ENCODE peak calls at places on chromosomes 7 and 10, in five cellular contexts. One of them, this sample, is unnamed.
A peak's percentile ranks its signal among the peaks of the same experiment; 100 is the strongest.

GRCh38 chr10:78995977-78996355 is 72.8 kb upstream of the ZMIZ1 start:
- DNase-seq in upper lobe of right lung: no peak
- DNase-seq in A549: no peak
- DNase-seq in hepatocyte: no peak
- DNase-seq in fibroblast of mammary gland: no peak
- DNase-seq in this sample: no peak

GRCh38 chr10:79070611-79071534 is 2.1 kb downstream of the ZMIZ1 start:
- DNase-seq in hepatocyte: peak; percentile 92
- DNase-seq in A549: peak; percentile 80
- DNase-seq in fibroblast of mammary gland: peak; percentile 89
- DNase-seq in upper lobe of right lung: peak; percentile 95
- DNase-seq in this sample: peak; percentile 51

GRCh38 chr7:149257146-149257545 is 4.8 kb upstream of the ZNF783 start:
- DNase-seq in A549: no peak
- DNase-seq in fibroblast of mammary gland: peak; percentile 76
- DNase-seq in upper lobe of right lung: no peak
- DNase-seq in hepatocyte: no peak
- DNase-seq in this sample: no peak

GRCh38 chr7:10704653-10705052 is 269.0 kb upstream of the PHF14 start:
- DNase-seq in fibroblast of mammary gland: no peak
- DNase-seq in hepatocyte: no peak
- DNase-seq in A549: no peak
- DNase-seq in upper lobe of right lung: no peak
- DNase-seq in this sample: no peak

GRCh38 chr10:112022196-112022595 is 161.4 kb downstream of the GPAM start:
- DNase-seq in upper lobe of right lung: no peak
- DNase-seq in hepatocyte: no peak
- DNase-seq in fibroblast of mammary gland: peak; percentile 21
- DNase-seq in A549: no peak
- DNase-seq in this sample: no peak

GRCh38 chr7:43721193-43721806 is 8.0 kb downstream of the COA1 start:
- DNase-seq in upper lobe of right lung: no peak
- DNase-seq in hepatocyte: peak; percentile 66
- DNase-seq in A549: peak; percentile 23
- DNase-seq in fibroblast of mammary gland: peak; percentile 75
- DNase-seq in this sample: no peak

GRCh38 chr10:8615118-8615517 is 560.6 kb downstream of the GATA3 start:
- DNase-seq in A549: no peak
- DNase-seq in fibroblast of mammary gland: no peak
- DNase-seq in hepatocyte: no peak
- DNase-seq in upper lobe of right lung: no peak
- DNase-seq in this sample: no peak

GRCh38 chr7:18495412-18496335 is at the start of gene HDAC9:
- DNase-seq in A549: no peak
- DNase-seq in hepatocyte: peak; percentile 6
- DNase-seq in upper lobe of right lung: no peak
- DNase-seq in fibroblast of mammary gland: peak; percentile 50
- DNase-seq in this sample: peak; percentile 25

GRCh38 chr7:114356133-114356532 is 58.5 kb upstream of the FOXP2 start:
- DNase-seq in hepatocyte: no peak
- DNase-seq in upper lobe of right lung: no peak
- DNase-seq in A549: no peak
- DNase-seq in fibroblast of mammary gland: peak; percentile 5
- DNase-seq in this sample: no peak

DNA sequence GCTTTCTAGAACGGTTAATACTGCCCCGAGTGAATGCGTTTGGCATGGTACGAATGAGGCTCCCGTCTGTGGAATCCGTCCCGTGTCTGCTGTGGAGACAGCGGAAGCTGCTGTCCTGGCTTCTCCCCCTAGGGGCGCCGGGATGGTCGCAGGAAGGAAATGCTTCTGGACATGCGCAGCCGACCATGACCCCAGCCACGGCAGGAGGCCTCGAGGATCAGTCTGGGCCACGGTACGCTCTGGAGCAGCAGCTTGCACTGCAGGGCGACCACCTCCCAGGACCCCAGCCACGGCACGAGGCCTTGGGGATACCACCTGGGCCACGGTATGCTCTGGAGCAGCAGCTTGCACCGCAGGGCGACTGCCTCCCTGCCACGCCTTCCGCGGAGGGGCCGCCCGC is 107.9 kb downstream of the CYTH3 start:
- DNase-seq in A549: peak; percentile 53
- DNase-seq in hepatocyte: no peak
- DNase-seq in fibroblast of mammary gland: no peak
- DNase-seq in upper lobe of right lung: peak; percentile 47
- DNase-seq in this sample: peak; percentile 52
- TF ChIP-seq CTCF in A549: no peak
- TF ChIP-seq CTCF in hepatocyte: no peak
- TF ChIP-seq CTCF in fibroblast of mammary gland: peak; percentile 8
- TF ChIP-seq CTCF in upper lobe of right lung: no peak
- TF ChIP-seq CTCF in this sample: peak; percentile 39

DNA sequence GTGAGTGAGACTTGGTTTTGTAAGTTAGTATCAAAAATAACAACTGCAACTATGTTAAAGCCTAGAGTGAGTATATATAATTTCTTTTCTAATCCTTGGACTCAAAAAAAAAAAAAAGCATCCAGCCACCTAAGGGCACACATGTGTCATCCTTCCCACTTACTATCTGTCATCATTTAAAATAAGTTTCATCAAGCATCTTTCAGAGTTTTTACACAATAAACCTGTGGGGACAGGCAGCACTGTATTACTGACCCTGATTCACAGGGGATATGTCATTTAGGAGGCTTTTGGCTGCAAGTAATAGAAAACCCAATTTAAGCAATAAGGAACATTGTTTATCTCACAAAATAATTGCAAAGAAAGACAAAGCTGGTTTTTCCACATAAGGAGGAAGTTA is 32.3 kb upstream of the OSBPL3 start:
- DNase-seq in upper lobe of right lung: no peak
- DNase-seq in fibroblast of mammary gland: peak; percentile 7
- DNase-seq in A549: no peak
- DNase-seq in hepatocyte: no peak
- DNase-seq in this sample: no peak
- TF ChIP-seq CTCF in upper lobe of right lung: no peak
- TF ChIP-seq CTCF in fibroblast of mammary gland: no peak
- TF ChIP-seq CTCF in A549: no peak
- TF ChIP-seq CTCF in hepatocyte: no peak
- TF ChIP-seq CTCF in this sample: no peak

DNA sequence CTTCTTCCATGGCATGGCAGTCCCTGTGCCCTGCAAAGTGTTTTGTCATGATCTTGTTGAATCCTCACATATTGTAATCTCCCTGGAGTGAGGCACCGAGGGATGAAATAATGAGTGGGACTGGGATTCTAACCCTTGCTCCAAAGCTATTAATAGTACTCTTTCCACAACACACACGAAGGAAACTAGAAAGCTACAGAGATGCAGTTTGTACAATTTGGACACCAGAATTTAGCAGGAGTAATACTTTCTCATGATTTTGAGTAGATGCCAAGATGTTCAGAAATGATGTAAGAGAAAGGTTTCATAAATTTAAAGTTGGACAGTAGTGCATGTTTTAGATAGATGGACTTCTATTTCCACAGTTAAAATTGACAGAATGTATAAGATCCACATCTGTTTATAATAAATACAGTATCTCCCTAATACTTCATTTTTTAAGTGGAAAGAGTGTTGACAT is 46.4 kb downstream of the PRR15 start:
- DNase-seq in hepatocyte: no peak
- DNase-seq in A549: no peak
- DNase-seq in fibroblast of mammary gland: peak; percentile 50
- DNase-seq in upper lobe of right lung: no peak
- DNase-seq in this sample: no peak
- TF ChIP-seq CTCF in hepatocyte: no peak
- TF ChIP-seq CTCF in A549: no peak
- TF ChIP-seq CTCF in fibroblast of mammary gland: no peak
- TF ChIP-seq CTCF in upper lobe of right lung: no peak
- TF ChIP-seq CTCF in this sample: no peak

GRCh38 chr10:61271127-61271780 is 181.9 kb downstream of the TMEM26 start:
- DNase-seq in hepatocyte: peak; percentile 61
- DNase-seq in A549: peak; percentile 23
- DNase-seq in fibroblast of mammary gland: peak; percentile 73
- DNase-seq in upper lobe of right lung: no peak
- DNase-seq in this sample: no peak
- TF ChIP-seq CTCF in hepatocyte: peak; percentile 40
- TF ChIP-seq CTCF in A549: peak; percentile 62
- TF ChIP-seq CTCF in fibroblast of mammary gland: peak; percentile 45
- TF ChIP-seq CTCF in upper lobe of right lung: peak; percentile 21
- TF ChIP-seq CTCF in this sample: no peak

GRCh38 chr7:102836977-102837376 is 75.8 kb upstream of the LRRC17 start:
- DNase-seq in upper lobe of right lung: no peak
- DNase-seq in A549: no peak
- DNase-seq in hepatocyte: no peak
- DNase-seq in fibroblast of mammary gland: no peak
- DNase-seq in this sample: no peak
- TF ChIP-seq CTCF in upper lobe of right lung: no peak
- TF ChIP-seq CTCF in A549: no peak
- TF ChIP-seq CTCF in hepatocyte: no peak
- TF ChIP-seq CTCF in fibroblast of mammary gland: no peak
- TF ChIP-seq CTCF in this sample: no peak

GRCh38 chr10:103926722-103927319 is 8.8 kb upstream of the STN1 start:
- DNase-seq in fibroblast of mammary gland: no peak
- DNase-seq in upper lobe of right lung: no peak
- DNase-seq in A549: no peak
- DNase-seq in hepatocyte: no peak
- DNase-seq in this sample: no peak
- TF ChIP-seq CTCF in fibroblast of mammary gland: no peak
- TF ChIP-seq CTCF in upper lobe of right lung: no peak
- TF ChIP-seq CTCF in A549: no peak
- TF ChIP-seq CTCF in hepatocyte: no peak
- TF ChIP-seq CTCF in this sample: peak; percentile 22

This sample was measured in nephron progenitor cell.